ENCODE peak calls at places on chromosome 2, in ten cellular contexts. One of them, this sample, is unnamed.

GRCh38 chr2:239609162-239609561 is 208.3 kb upstream of the HDAC4 start:
- DNase-seq in tibial nerve: no peak
- DNase-seq in esophagus muscularis mucosa: no peak
- DNase-seq in HCT116: no peak
- DNase-seq in IMR-90: no peak
- DNase-seq in Peyer's patch: peak
- DNase-seq in uterus: peak
- DNase-seq in GM12892: no peak
- DNase-seq in A549: no peak
- DNase-seq in right lobe of liver: no peak
- DNase-seq in this sample: no peak

GRCh38 chr2:64858541-64859031 is 130.6 kb upstream of the SLC1A4 start:
- DNase-seq in tibial nerve: no peak
- DNase-seq in esophagus muscularis mucosa: no peak
- DNase-seq in HCT116: no peak
- DNase-seq in IMR-90: no peak
- DNase-seq in Peyer's patch: no peak
- DNase-seq in uterus: no peak
- DNase-seq in GM12892: no peak
- DNase-seq in A549: no peak
- DNase-seq in right lobe of liver: no peak
- DNase-seq in this sample: no peak

GRCh38 chr2:127217470-127218325 is 2.4 kb downstream of the CYP27C1 start:
- DNase-seq in tibial nerve: no peak
- DNase-seq in esophagus muscularis mucosa: no peak
- DNase-seq in HCT116: peak
- DNase-seq in IMR-90: no peak
- DNase-seq in Peyer's patch: no peak
- DNase-seq in uterus: no peak
- DNase-seq in GM12892: no peak
- DNase-seq in A549: peak
- DNase-seq in right lobe of liver: no peak
- DNase-seq in this sample: no peak

GRCh38 chr2:12397861-12398260 is 318.9 kb upstream of the TRIB2 start:
- DNase-seq in tibial nerve: no peak
- DNase-seq in esophagus muscularis mucosa: no peak
- DNase-seq in HCT116: no peak
- DNase-seq in IMR-90: no peak
- DNase-seq in Peyer's patch: no peak
- DNase-seq in uterus: no peak
- DNase-seq in GM12892: no peak
- DNase-seq in A549: no peak
- DNase-seq in right lobe of liver: no peak
- DNase-seq in this sample: no peak

GRCh38 chr2:240584486-240585031 is 2.0 kb upstream of the CAPN10 start:
- DNase-seq in tibial nerve: no peak
- DNase-seq in esophagus muscularis mucosa: no peak
- DNase-seq in HCT116: no peak
- DNase-seq in IMR-90: no peak
- DNase-seq in Peyer's patch: no peak
- DNase-seq in uterus: no peak
- DNase-seq in GM12892: no peak
- DNase-seq in A549: no peak
- DNase-seq in right lobe of liver: peak
- DNase-seq in this sample: no peak

GRCh38 chr2:195434346-195434745 is 222.7 kb upstream of the SLC39A10 start:
- DNase-seq in tibial nerve: no peak
- DNase-seq in esophagus muscularis mucosa: no peak
- DNase-seq in HCT116: no peak
- DNase-seq in IMR-90: no peak
- DNase-seq in Peyer's patch: no peak
- DNase-seq in uterus: no peak
- DNase-seq in GM12892: no peak
- DNase-seq in A549: no peak
- DNase-seq in right lobe of liver: no peak
- DNase-seq in this sample: no peak

GRCh38 chr2:190763901-190764514 is 115.1 kb downstream of the NAB1 start:
- DNase-seq in tibial nerve: no peak
- DNase-seq in esophagus muscularis mucosa: no peak
- DNase-seq in HCT116: no peak
- DNase-seq in IMR-90: peak
- DNase-seq in Peyer's patch: no peak
- DNase-seq in uterus: no peak
- DNase-seq in GM12892: no peak
- DNase-seq in A549: no peak
- DNase-seq in right lobe of liver: no peak
- DNase-seq in this sample: no peak

GRCh38 chr2:74648009-74648443 is at the start of gene M1AP:
- DNase-seq in tibial nerve: no peak
- DNase-seq in esophagus muscularis mucosa: no peak
- DNase-seq in HCT116: peak
- DNase-seq in IMR-90: no peak
- DNase-seq in Peyer's patch: no peak
- DNase-seq in uterus: no peak
- DNase-seq in GM12892: no peak
- DNase-seq in A549: no peak
- DNase-seq in right lobe of liver: no peak
- DNase-seq in this sample: no peak

GRCh38 chr2:128416366-128416765 is 97.7 kb upstream of the HS6ST1 start:
- DNase-seq in tibial nerve: no peak
- DNase-seq in esophagus muscularis mucosa: peak
- DNase-seq in HCT116: no peak
- DNase-seq in IMR-90: no peak
- DNase-seq in Peyer's patch: peak
- DNase-seq in uterus: no peak
- DNase-seq in GM12892: no peak
- DNase-seq in A549: no peak
- DNase-seq in right lobe of liver: no peak
- DNase-seq in this sample: no peak

GRCh38 chr2:156021326-156022040 is 311.0 kb downstream of the NR4A2 start:
- DNase-seq in tibial nerve: no peak
- DNase-seq in esophagus muscularis mucosa: no peak
- DNase-seq in HCT116: peak
- DNase-seq in IMR-90: no peak
- DNase-seq in Peyer's patch: no peak
- DNase-seq in uterus: no peak
- DNase-seq in GM12892: no peak
- DNase-seq in A549: no peak
- DNase-seq in right lobe of liver: no peak
- DNase-seq in this sample: no peak

GRCh38 chr2:24579053-24579803 is 88.2 kb downstream of the NCOA1 start:
- DNase-seq in tibial nerve: no peak
- DNase-seq in esophagus muscularis mucosa: no peak
- DNase-seq in HCT116: no peak
- DNase-seq in IMR-90: no peak
- DNase-seq in Peyer's patch: no peak
- DNase-seq in uterus: no peak
- DNase-seq in GM12892: no peak
- DNase-seq in A549: no peak
- DNase-seq in right lobe of liver: no peak
- DNase-seq in this sample: no peak

GRCh38 chr2:11724151-11724550 is 22.3 kb upstream of the LPIN1 start:
- DNase-seq in tibial nerve: no peak
- DNase-seq in esophagus muscularis mucosa: no peak
- DNase-seq in HCT116: no peak
- DNase-seq in IMR-90: no peak
- DNase-seq in Peyer's patch: no peak
- DNase-seq in uterus: no peak
- DNase-seq in GM12892: no peak
- DNase-seq in A549: no peak
- DNase-seq in right lobe of liver: no peak
- DNase-seq in this sample: no peak

GRCh38 chr2:195620499-195620898 is 36.5 kb upstream of the SLC39A10 start:
- DNase-seq in tibial nerve: no peak
- DNase-seq in esophagus muscularis mucosa: no peak
- DNase-seq in HCT116: no peak
- DNase-seq in IMR-90: peak
- DNase-seq in Peyer's patch: no peak
- DNase-seq in uterus: no peak
- DNase-seq in GM12892: no peak
- DNase-seq in A549: peak
- DNase-seq in right lobe of liver: no peak
- DNase-seq in this sample: no peak

DNA sequence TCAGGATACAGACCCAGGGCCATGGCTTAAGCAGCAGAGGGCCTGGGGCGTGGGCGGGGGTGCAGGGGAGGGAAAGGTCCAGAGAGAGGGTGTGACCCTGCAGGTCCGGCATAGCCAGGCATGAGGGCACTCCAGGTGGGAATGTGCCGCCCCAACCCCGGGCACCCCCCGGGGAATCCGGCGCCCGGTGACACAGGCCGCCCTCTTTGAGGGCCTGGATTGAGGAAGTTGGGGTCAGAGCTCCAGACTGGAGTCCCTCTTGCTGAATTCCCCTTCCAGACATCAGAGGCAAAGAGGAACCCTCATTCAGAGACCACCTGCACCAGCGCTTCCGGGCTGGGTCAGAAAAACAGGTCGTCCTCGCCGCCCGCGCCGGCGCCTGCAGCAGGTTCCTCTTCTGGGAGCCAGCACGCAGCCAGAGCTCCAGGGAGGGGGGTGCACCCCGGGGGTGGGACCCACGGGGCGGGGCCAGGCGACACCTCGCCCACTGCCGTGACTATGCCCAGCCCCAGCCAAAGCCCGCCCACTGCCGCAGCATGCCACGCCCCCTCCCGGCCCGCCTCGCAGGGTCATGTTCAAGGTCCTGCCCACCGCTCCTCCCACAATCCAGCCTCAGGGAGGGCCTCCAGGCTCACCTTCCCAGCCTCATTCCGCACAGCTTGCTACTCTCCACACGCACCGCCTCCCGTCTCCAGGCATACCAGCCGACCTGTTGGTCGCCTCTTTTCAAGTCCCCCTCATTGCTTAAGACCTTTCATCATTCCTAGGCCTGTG is 98.3 kb upstream of the ID2 start:
- DNase-seq in tibial nerve: peak
- DNase-seq in esophagus muscularis mucosa: peak
- DNase-seq in HCT116: peak
- DNase-seq in IMR-90: peak
- DNase-seq in Peyer's patch: peak
- DNase-seq in uterus: peak
- DNase-seq in GM12892: peak
- DNase-seq in A549: peak
- DNase-seq in right lobe of liver: peak
- DNase-seq in this sample: peak
- TF ChIP-seq POLR2A in tibial nerve: no peak
- TF ChIP-seq POLR2A in esophagus muscularis mucosa: no peak
- TF ChIP-seq POLR2A in HCT116: peak
- TF ChIP-seq POLR2A in IMR-90: no peak
- TF ChIP-seq POLR2A in Peyer's patch: peak
- TF ChIP-seq POLR2A in uterus: no peak
- TF ChIP-seq POLR2A in GM12892: no peak
- TF ChIP-seq POLR2A in A549: no peak
- TF ChIP-seq POLR2A in right lobe of liver: peak
- TF ChIP-seq POLR2A in this sample: no peak

DNA sequence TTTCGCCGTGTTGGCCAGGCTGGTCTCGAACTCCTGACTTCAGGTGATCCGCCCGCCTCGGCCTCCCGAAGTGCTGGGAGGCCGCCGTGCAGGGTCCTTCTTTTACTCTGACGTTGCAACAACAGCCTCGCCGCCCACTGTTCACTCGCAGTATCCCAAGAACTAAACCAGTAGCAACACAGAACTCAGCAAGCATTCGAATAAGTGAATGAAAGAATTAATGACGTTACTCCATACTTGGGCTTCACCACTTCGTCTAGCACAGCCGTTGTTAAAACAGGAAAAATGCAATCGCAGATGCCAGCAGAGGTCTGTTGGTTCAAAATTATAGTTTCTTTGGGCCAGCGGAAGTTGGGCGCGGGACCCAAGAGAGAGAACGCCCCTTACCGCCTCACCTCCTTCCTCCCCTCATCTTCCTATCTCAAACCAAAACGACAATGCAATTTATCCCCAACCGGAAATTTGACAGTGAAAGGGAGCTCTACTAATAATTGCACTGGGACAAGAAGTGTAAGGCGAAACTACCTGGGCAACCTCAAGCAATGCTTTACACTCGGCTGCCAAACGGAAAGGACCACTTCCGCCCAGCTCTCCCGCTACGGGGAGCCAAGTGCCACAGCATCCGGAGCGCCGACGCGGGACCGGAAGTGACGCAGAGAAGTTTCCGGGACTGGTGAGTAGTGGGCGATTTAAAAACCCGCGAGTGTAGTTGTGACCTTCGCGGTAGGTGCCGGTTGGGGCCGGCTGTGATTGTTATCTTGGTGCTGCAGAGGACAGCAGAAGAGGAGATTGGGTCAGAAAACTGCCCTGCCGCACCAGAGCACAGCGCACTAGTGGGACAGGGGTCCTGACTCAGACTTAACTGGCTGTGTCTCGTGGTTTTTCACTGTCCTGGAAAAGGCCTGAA is at the start of the genes NIF3L1 and PPIL3:
- DNase-seq in tibial nerve: peak
- DNase-seq in esophagus muscularis mucosa: peak
- DNase-seq in HCT116: peak
- DNase-seq in IMR-90: peak
- DNase-seq in Peyer's patch: peak
- DNase-seq in uterus: peak
- DNase-seq in GM12892: peak
- DNase-seq in A549: peak
- DNase-seq in right lobe of liver: peak
- DNase-seq in this sample: peak
- TF ChIP-seq POLR2A in tibial nerve: peak
- TF ChIP-seq POLR2A in esophagus muscularis mucosa: peak
- TF ChIP-seq POLR2A in HCT116: peak
- TF ChIP-seq POLR2A in IMR-90: peak
- TF ChIP-seq POLR2A in Peyer's patch: no peak
- TF ChIP-seq POLR2A in uterus: peak
- TF ChIP-seq POLR2A in GM12892: peak
- TF ChIP-seq POLR2A in A549: peak
- TF ChIP-seq POLR2A in right lobe of liver: peak
- TF ChIP-seq POLR2A in this sample: peak

GRCh38 chr2:152200562-152201465 is 25.3 kb upstream of the STAM2 start:
- DNase-seq in tibial nerve: peak
- DNase-seq in esophagus muscularis mucosa: peak
- DNase-seq in HCT116: peak
- DNase-seq in IMR-90: peak
- DNase-seq in Peyer's patch: peak
- DNase-seq in uterus: peak
- DNase-seq in GM12892: no peak
- DNase-seq in A549: peak
- DNase-seq in right lobe of liver: peak
- DNase-seq in this sample: no peak
- TF ChIP-seq POLR2A in tibial nerve: no peak
- TF ChIP-seq POLR2A in esophagus muscularis mucosa: no peak
- TF ChIP-seq POLR2A in HCT116: peak
- TF ChIP-seq POLR2A in IMR-90: peak
- TF ChIP-seq POLR2A in Peyer's patch: no peak
- TF ChIP-seq POLR2A in uterus: peak
- TF ChIP-seq POLR2A in GM12892: no peak
- TF ChIP-seq POLR2A in A549: no peak
- TF ChIP-seq POLR2A in right lobe of liver: no peak
- TF ChIP-seq POLR2A in this sample: no peak

DNA sequence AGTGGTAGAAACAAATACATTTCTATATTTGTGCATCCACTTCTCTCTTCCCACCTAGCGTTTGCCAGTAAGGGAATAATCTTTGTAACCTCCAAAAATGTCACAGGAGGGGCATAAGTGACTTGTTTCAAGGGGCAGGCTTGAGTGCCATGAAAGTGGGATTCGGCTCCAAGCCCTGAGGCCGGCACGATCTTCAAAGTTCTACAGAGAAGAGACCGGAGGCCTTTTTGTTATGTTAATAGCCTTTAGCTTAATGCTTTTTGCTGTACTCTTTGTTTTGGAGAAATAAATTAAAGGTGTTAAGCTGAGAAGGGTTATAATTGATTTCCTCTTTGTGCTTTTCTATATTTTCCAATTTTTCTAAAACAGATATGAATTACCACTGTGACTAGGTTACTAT is 200.7 kb downstream of the NRP2 start:
- DNase-seq in tibial nerve: no peak
- DNase-seq in esophagus muscularis mucosa: no peak
- DNase-seq in HCT116: no peak
- DNase-seq in IMR-90: no peak
- DNase-seq in Peyer's patch: no peak
- DNase-seq in uterus: no peak
- DNase-seq in GM12892: no peak
- DNase-seq in A549: no peak
- DNase-seq in right lobe of liver: no peak
- DNase-seq in this sample: no peak
- TF ChIP-seq POLR2A in tibial nerve: no peak
- TF ChIP-seq POLR2A in esophagus muscularis mucosa: no peak
- TF ChIP-seq POLR2A in HCT116: no peak
- TF ChIP-seq POLR2A in IMR-90: no peak
- TF ChIP-seq POLR2A in Peyer's patch: no peak
- TF ChIP-seq POLR2A in uterus: no peak
- TF ChIP-seq POLR2A in GM12892: no peak
- TF ChIP-seq POLR2A in A549: no peak
- TF ChIP-seq POLR2A in right lobe of liver: no peak
- TF ChIP-seq POLR2A in this sample: no peak